ENCODE peak calls at places on chromosomes 12 and 14, in four cellular contexts. L is T-cell; J is ELR; W is activated CD4-positive, alpha-beta memory T cell treated with anti-CD3 and anti-CD28 coated beads, Interleukin-2, amount 10 ng/mL, durations not matched to agents 7 days and 5 days. B is an unnamed sample.
A peak's percentile ranks its signal among the peaks of the same experiment; 100 is the strongest.

GRCh38 chr14:92549853-92550244 is 36.3 kb downstream of the RIN3 start:
- DNase-seq in L (no peak), J (no peak), W (no peak), B (no peak)

GRCh38 chr14:90846511-90846910 is 30.3 kb upstream of the TTC7B start:
- DNase-seq in L (no peak), J (peak; percentile 64), W (no peak), B (no peak)

GRCh38 chr12:96770239-96770780 is 136.7 kb upstream of the NEDD1 start:
- DNase-seq in L (no peak), J (peak; percentile 10), W (no peak), B (no peak)

GRCh38 chr14:91410781-91411536 is 6.7 kb downstream of the CCDC88C start:
- DNase-seq in L (no peak), J (no peak), W (peak; percentile 41), B (no peak)

GRCh38 chr12:13258212-13258611 is 61.7 kb downstream of the EMP1 start:
- DNase-seq in L (no peak), J (no peak), W (no peak), B (no peak)

GRCh38 chr14:58637391-58638230 is at the start of gene DACT1:
- DNase-seq in L (peak; percentile 69), J (peak; percentile 49), W (peak; percentile 45), B (peak; percentile 31)

GRCh38 chr12:77686760-77687159 is 143.9 kb upstream of the NAV3 start:
- DNase-seq in L (no peak), J (peak; percentile 28), W (no peak), B (no peak)

GRCh38 chr12:30002677-30003076 is 218.9 kb upstream of the TMTC1 start:
- DNase-seq in L (no peak), J (no peak), W (no peak), B (no peak)

GRCh38 chr14:22184157-22185025 is 404.6 kb downstream of the DAD1 start:
- DNase-seq in L (no peak), J (peak; percentile 2), W (no peak), B (no peak)

GRCh38 chr12:68792952-68793351 is 15.0 kb upstream of the MDM2 start:
- DNase-seq in L (peak; percentile 5), J (peak; percentile 55), W (peak; percentile 33), B (no peak)

GRCh38 chr14:105420141-105420975 is 731 bp downstream of the MTA1 start:
- DNase-seq in L (no peak), J (peak; percentile 19), W (no peak), B (no peak)

GRCh38 chr14:70822706-70823185 is 13.4 kb upstream of the MAP3K9 start:
- DNase-seq in L (no peak), J (peak; percentile 43), W (no peak), B (no peak)

GRCh38 chr14:73283592-73284379 is 46.5 kb downstream of the PAPLN start:
- DNase-seq in L (no peak), J (peak; percentile 24), W (no peak), B (no peak)

GRCh38 chr12:131675126-131676080 is 35.5 kb upstream of the SFSWAP start:
- DNase-seq in L (no peak), J (no peak), W (no peak), B (no peak)

GRCh38 chr14:20559461-20559904 is 1.4 kb downstream of the RNASE9 start:
- DNase-seq in L (no peak), J (no peak), W (no peak), B (no peak)

GRCh38 chr14:91420686-91421085 is 3.1 kb upstream of the CCDC88C start:
- DNase-seq in L (no peak), J (no peak), W (no peak), B (no peak)

GRCh38 chr14:24418492-24418873 is 11.0 kb downstream of the CBLN3 start:
- DNase-seq in L (no peak), J (no peak), W (no peak), B (no peak)

GRCh38 chr12:64666054-64666914 is 56.0 kb downstream of the RASSF3 start:
- DNase-seq in L (no peak), J (no peak), W (no peak), B (no peak)

GRCh38 chr14:78959674-78960264 is 789.6 kb downstream of the NRXN3 start:
- DNase-seq in L (peak; percentile 10), J (peak; percentile 76), W (peak; percentile 43), B (no peak)

GRCh38 chr12:51868821-51869489 is 18.9 kb upstream of the ANKRD33 start:
- DNase-seq in L (no peak), J (peak; percentile 27), W (no peak), B (no peak)

GRCh38 chr12:127770123-127770522 is 496.8 kb upstream of the TMEM132C start:
- DNase-seq in L (no peak), J (no peak), W (no peak), B (no peak)

GRCh38 chr12:71426030-71426570 is 13.5 kb upstream of the LGR5 start:
- DNase-seq in L (no peak), J (no peak), W (no peak), B (no peak)

GRCh38 chr12:3365416-3366385 is 125.3 kb upstream of the PRMT8 start:
- DNase-seq in L (no peak), J (no peak), W (no peak), B (no peak)

GRCh38 chr12:76020281-76020680 is 11.3 kb downstream of the PHLDA1 start:
- DNase-seq in L (peak; percentile 70), J (peak; percentile 96), W (peak; percentile 92), B (no peak)

GRCh38 chr12:77060136-77060882 is 5.1 kb downstream of the E2F7 start:
- DNase-seq in L (peak; percentile 3), J (no peak), W (no peak), B (no peak)

GRCh38 chr14:80215756-80216581 is 4.7 kb upstream of the DIO2 start:
- DNase-seq in L (no peak), J (no peak), W (no peak), B (no peak)

GRCh38 chr12:12219664-12220063 is 47.2 kb downstream of the LRP6 start:
- DNase-seq in L (no peak), J (no peak), W (no peak), B (no peak)

GRCh38 chr12:1832801-1833595 is 12.6 kb downstream of the LRTM2 start:
- DNase-seq in L (no peak), J (no peak), W (no peak), B (no peak)

GRCh38 chr14:81246561-81247270 is 26.0 kb upstream of the GTF2A1 start:
- DNase-seq in L (no peak), J (peak; percentile 13), W (no peak), B (no peak)

GRCh38 chr14:39266589-39266870 is 32.8 kb downstream of the MIA2 start:
- DNase-seq in L (no peak), J (peak; percentile 73), W (no peak), B (no peak)

GRCh38 chr12:102618197-102618897 is 138.0 kb upstream of the IGF1 start:
- DNase-seq in L (no peak), J (no peak), W (no peak), B (no peak)

GRCh38 chr14:90815817-90816662 is at the start of gene TTC7B:
- DNase-seq in L (peak; percentile 38), J (peak; percentile 56), W (peak; percentile 30), B (no peak)

GRCh38 chr14:74585406-74586335 is 26.4 kb downstream of the LTBP2 start:
- DNase-seq in L (no peak), J (no peak), W (no peak), B (no peak)

GRCh38 chr12:3193131-3193530 is 116.0 kb downstream of the TSPAN9 start:
- DNase-seq in L (no peak), J (no peak), W (no peak), B (no peak)

GRCh38 chr12:26091837-26092236 is 33.0 kb downstream of the BHLHE41 start:
- DNase-seq in L (no peak), J (peak; percentile 4), W (no peak), B (no peak)

GRCh38 chr14:61462566-61463195 is 141.3 kb downstream of the PRKCH start:
- DNase-seq in L (no peak), J (peak; percentile 91), W (no peak), B (no peak)

GRCh38 chr14:30330452-30330851 is 228.5 kb upstream of the G2E3 start:
- DNase-seq in L (no peak), J (peak; percentile 3), W (no peak), B (no peak)

GRCh38 chr14:68168460-68169109 is 349.0 kb downstream of the RAD51B start:
- DNase-seq in L (no peak), J (no peak), W (no peak), B (no peak)

GRCh38 chr12:89574736-89575208 is 48.9 kb upstream of the POC1B start:
- DNase-seq in L (no peak), J (peak; percentile 52), W (no peak), B (peak; percentile 25)